ENCODE peak calls at places on chromosomes 12 and 14, in six cellular contexts. X is H9, E is endodermal cell, J is ovary, B is fibroblast of mammary gland, K is heart right ventricle. V is an unnamed sample.

GRCh38 chr12:83404521-83404920 is 717.8 kb downstream of the TMTC2 start:
- DNase-seq in B (no peak), E (no peak), K (no peak), X (no peak), J (no peak), V (no peak)

GRCh38 chr12:80353254-80353653 is 90.8 kb upstream of the PTPRQ start:
- DNase-seq in B (peak; percentile 6), E (no peak), K (no peak), X (no peak), J (no peak), V (no peak)

GRCh38 chr12:106079148-106079738 is 59.5 kb downstream of the NUAK1 start:
- DNase-seq in J (no peak), K (no peak), B (no peak), E (peak; percentile 40), X (peak; percentile 11), V (no peak)

GRCh38 chr12:117774986-117775775 is 193.6 kb downstream of the KSR2 start:
- DNase-seq in X (no peak), B (peak; percentile 3), K (no peak), E (no peak), J (no peak), V (no peak)

GRCh38 chr12:81295286-81295685 is 217.4 kb downstream of the ACSS3 start:
- DNase-seq in J (no peak), E (no peak), X (no peak), K (no peak), B (no peak), V (no peak)

GRCh38 chr12:119090865-119091264 is 87.9 kb upstream of the HSPB8 start:
- DNase-seq in K (no peak), X (no peak), J (no peak), E (peak; percentile 87), B (no peak), V (no peak)

GRCh38 chr14:67815573-67816235 is 686 bp downstream of the ZFYVE26 start:
- DNase-seq in K (no peak), E (peak; percentile 49), B (peak; percentile 46), J (no peak), X (no peak), V (no peak)

GRCh38 chr12:100986595-100987547 is 192.3 kb downstream of the ANO4 start:
- DNase-seq in K (no peak), E (peak; percentile 91), B (peak; percentile 68), X (peak; percentile 59), J (peak; percentile 15), V (no peak)

GRCh38 chr12:130186101-130186465 is 23.8 kb downstream of the FZD10 start:
- DNase-seq in B (no peak), K (no peak), X (no peak), J (no peak), E (no peak), V (no peak)

GRCh38 chr12:70643927-70644326 is 6.7 kb upstream of the PTPRB start:
- DNase-seq in B (no peak), X (no peak), E (no peak), K (no peak), J (no peak), V (no peak)

GRCh38 chr14:80426686-80427085 is 215.4 kb upstream of the DIO2 start:
- DNase-seq in X (no peak), B (peak; percentile 56), K (no peak), J (no peak), E (no peak), V (no peak)

GRCh38 chr12:121325922-121326396 is 26.3 kb downstream of the ANAPC5 start:
- DNase-seq in K (no peak), B (no peak), E (peak; percentile 38), X (no peak), J (no peak), V (no peak)

GRCh38 chr12:29176951-29177350 is 27.9 kb downstream of the FAR2 start:
- DNase-seq in E (no peak), X (no peak), B (peak; percentile 54), K (no peak), J (no peak), V (no peak)

GRCh38 chr12:27733052-27733656 is 22.5 kb downstream of the MRPS35 start:
- DNase-seq in J (peak; percentile 28), X (no peak), B (peak; percentile 55), K (no peak), E (peak; percentile 58), V (no peak)

GRCh38 chr14:67934087-67934486 is 114.5 kb downstream of the RAD51B start:
- DNase-seq in K (no peak), B (peak; percentile 89), E (peak; percentile 75), X (peak; percentile 74), J (peak; percentile 53), V (no peak)

GRCh38 chr12:56299308-56299852 is 750 bp downstream of the CS start:
- DNase-seq in E (no peak), X (no peak), K (no peak), B (peak; percentile 23), J (no peak), V (no peak)

GRCh38 chr14:36981832-36982528 is 190.4 kb downstream of the SLC25A21 start:
- DNase-seq in K (no peak), E (no peak), X (no peak), J (no peak), B (peak; percentile 75), V (no peak)

GRCh38 chr14:66043921-66044320 is 442.2 kb upstream of the CCDC196 start:
- DNase-seq in E (no peak), K (no peak), B (no peak), J (no peak), X (no peak), V (no peak)

GRCh38 chr12:79409562-79409961 is 281.2 kb downstream of the PAWR start:
- DNase-seq in J (no peak), E (no peak), B (peak; percentile 58), X (no peak), K (no peak), V (no peak)

GRCh38 chr12:112964067-112964670 is 14.2 kb upstream of the OAS2 start:
- DNase-seq in J (no peak), B (no peak), K (no peak), X (no peak), E (peak; percentile 34), V (no peak)

GRCh38 chr14:22630486-22630885 is 13.7 kb downstream of the OR6J1 start:
- DNase-seq in K (no peak), E (no peak), J (no peak), B (peak; percentile 90), X (no peak), V (no peak)

GRCh38 chr12:112705037-112705632 is 86.4 kb upstream of the RPH3A start:
- DNase-seq in E (peak; percentile 67), B (no peak), X (no peak), J (no peak), K (no peak), V (no peak)

GRCh38 chr12:78959556-78959955 is 95.0 kb downstream of the SYT1 start:
- DNase-seq in K (no peak), X (no peak), J (no peak), E (no peak), B (no peak), V (no peak)

GRCh38 chr12:88334271-88334670 is 192.2 kb downstream of the TMTC3 start:
- DNase-seq in B (peak; percentile 81), X (no peak), K (no peak), J (peak; percentile 32), E (no peak), V (no peak)

DNA sequence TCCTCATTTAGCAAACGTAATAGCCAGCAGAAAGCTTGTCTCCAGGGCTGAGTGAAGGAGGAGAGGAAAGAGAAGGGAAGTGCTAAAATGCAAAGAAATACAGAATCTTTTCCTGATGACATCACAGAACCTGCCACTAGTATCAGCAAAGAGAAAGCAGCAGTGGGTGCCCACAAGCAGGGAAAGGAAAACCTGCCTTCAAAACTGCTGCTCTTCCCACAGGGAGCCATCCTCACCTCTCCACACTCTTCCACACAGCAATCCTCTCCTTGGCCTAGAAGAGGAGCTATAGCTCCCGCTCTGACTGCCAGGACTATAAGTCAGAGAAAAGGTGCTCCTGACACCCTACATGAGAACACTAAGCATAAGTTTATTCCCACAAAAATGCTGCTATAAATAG is 11.3 kb downstream of the MED13L start:
- DNase-seq in E (peak; percentile 78), K (no peak), X (no peak), B (no peak), J (no peak), V (no peak)
- TF ChIP-seq CTCF in E (peak; percentile 64), K (no peak), X (peak; percentile 49), B (peak; percentile 11), J (no peak), V (no peak)

GRCh38 chr14:20247651-20248246 is 8.7 kb downstream of the OR11H4 start:
- DNase-seq in X (no peak), B (no peak), J (no peak), E (no peak), K (no peak), V (no peak)
- TF ChIP-seq CTCF in X (peak; percentile 40), B (no peak), J (no peak), E (peak; percentile 64), K (no peak), V (no peak)

DNA sequence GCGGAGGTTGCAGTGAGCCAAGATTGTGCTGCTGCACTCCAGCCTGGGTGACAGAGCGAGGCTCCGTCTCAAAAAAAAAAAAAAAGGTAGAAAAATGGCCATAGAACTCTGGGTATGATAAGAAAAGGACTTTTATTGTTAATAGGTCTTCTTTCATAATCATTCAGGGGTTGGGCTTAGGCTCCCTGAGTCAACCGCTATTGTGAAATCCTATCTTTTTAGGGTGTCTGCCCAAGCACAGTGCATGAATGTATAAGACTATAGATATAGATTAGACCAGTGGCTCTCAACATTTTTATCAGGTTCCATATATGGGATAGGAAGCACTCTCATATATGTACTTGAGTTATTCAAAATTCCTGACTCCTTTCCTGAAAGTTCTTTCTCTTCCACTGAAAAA is 48.7 kb upstream of the USP15 start:
- DNase-seq in E (no peak), X (no peak), K (no peak), B (peak; percentile 31), J (no peak), V (no peak)
- TF ChIP-seq CTCF in E (no peak), X (no peak), K (no peak), B (no peak), J (no peak), V (no peak)

GRCh38 chr12:53047221-53048032 is 2.4 kb upstream of the TNS2 start:
- DNase-seq in E (peak; percentile 95), J (peak; percentile 88), B (peak; percentile 60), K (peak; percentile 85), X (peak; percentile 85), V (peak; percentile 80)
- TF ChIP-seq CTCF in E (peak; percentile 41), J (peak; percentile 36), B (no peak), K (no peak), X (no peak), V (no peak)

DNA sequence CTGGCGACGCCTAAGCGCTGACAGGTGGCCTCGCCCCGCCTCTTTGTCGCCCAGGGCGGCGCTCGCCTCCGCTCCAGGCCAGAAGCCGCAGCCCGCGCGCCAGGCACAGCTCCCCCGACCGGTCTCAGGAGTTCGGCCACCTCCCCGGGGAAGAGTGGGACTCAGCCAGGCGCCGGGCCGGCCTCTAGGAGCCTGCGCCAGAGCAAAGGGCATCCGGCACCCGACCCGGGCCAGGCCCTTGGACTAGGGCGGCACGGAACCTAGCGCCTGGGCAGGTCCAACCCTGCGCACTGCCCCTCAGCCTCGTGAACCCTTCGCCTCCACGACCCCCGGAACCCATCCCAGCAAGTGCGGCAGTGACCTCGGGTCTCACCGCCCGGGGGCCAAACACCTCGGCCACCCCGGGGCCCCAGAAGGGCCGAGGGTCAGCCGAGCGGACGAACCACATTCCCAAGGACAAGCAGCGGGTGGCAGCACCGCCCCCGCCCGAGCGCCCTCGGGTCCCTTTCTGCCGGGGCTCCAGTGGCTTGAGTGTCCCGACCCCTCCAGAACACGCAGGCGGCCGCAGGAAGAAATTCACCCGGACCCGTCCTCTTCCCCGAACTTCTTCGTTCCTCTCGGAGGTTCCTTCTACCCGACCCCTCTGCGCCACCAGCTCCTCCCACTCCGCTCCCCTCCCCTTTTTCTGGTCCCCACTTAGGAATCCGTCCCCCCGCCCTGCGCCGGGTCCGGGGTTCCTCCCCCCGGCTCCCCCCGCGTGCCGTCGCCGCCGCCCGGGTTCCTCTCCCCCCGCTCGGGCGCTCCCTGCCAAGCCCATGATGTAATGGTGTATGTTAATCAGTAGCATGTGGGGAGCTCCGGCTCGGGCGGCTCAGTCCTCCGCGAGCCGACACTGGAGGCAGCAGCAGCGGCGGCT is 1.4 kb upstream of the SAMD4A start:
- DNase-seq in K (peak; percentile 94), J (peak; percentile 98), X (peak; percentile 88), E (peak; percentile 95), B (peak; percentile 81), V (peak; percentile 75)
- TF ChIP-seq CTCF in K (peak; percentile 39), J (peak; percentile 24), X (peak; percentile 11), E (peak; percentile 30), B (no peak), V (no peak)

V was measured in activated B cell treated with CpG ODN at 0.5 μM for 24 hours.